ENCODE peak calls at places on chromosome 15, in nine cellular contexts. C is colonic mucosa; U is heart right ventricle; B is A549; M is stomach; A is H1; N is uterus; V is CD4-positive, alpha-beta T cell; L is left ventricle myocardium inferior. T is an unnamed sample. For H3K9me3, the result is how much of the 10 kb centered on the place peaks cover.

GRCh38 chr15:77497942-77498361 is 77.3 kb downstream of the HMG20A start:
- DNase-seq in C (no peak), U (peak), B (no peak), M (no peak), A (no peak), N (peak), V (no peak), L (no peak), T (peak)

GRCh38 chr15:99224815-99225214 is 24.6 kb downstream of the TTC23 start:
- DNase-seq in C (no peak), U (no peak), B (no peak), M (no peak), A (no peak), N (no peak), V (no peak), L (no peak), T (no peak)

GRCh38 chr15:77295446-77295845 is 124.5 kb downstream of the PEAK1 start:
- DNase-seq in C (no peak), U (no peak), B (no peak), M (no peak), A (no peak), N (no peak), V (no peak), L (no peak), T (no peak)

GRCh38 chr15:58472821-58473581 is 41.2 kb downstream of the LIPC start:
- DNase-seq in C (no peak), U (no peak), B (no peak), M (no peak), A (no peak), N (no peak), V (peak), L (no peak), T (no peak)

GRCh38 chr15:43151688-43152087 is 18.3 kb downstream of the TMEM62 start:
- DNase-seq in C (no peak), U (no peak), B (no peak), M (no peak), A (no peak), N (no peak), V (no peak), L (no peak), T (no peak)

GRCh38 chr15:60859996-60860494 is 369.1 kb downstream of the RORA start:
- DNase-seq in C (no peak), U (no peak), B (no peak), M (no peak), A (no peak), N (no peak), V (no peak), L (no peak), T (no peak)

GRCh38 chr15:78049691-78050440 is 27.6 kb downstream of the TBC1D2B start:
- DNase-seq in C (no peak), U (no peak), B (no peak), M (no peak), A (no peak), N (no peak), V (peak), L (no peak), T (no peak)

GRCh38 chr15:61702224-61703120 is 357.8 kb downstream of the VPS13C start:
- DNase-seq in C (no peak), U (no peak), B (no peak), M (no peak), A (peak), N (no peak), V (no peak), L (no peak), T (peak)

GRCh38 chr15:100722551-100723322 is 120.3 kb downstream of the ASB7 start:
- DNase-seq in C (no peak), U (no peak), B (no peak), M (no peak), A (no peak), N (no peak), V (no peak), L (no peak), T (no peak)

GRCh38 chr15:36108539-36108938 is 470.9 kb upstream of the CDIN1 start:
- DNase-seq in C (no peak), U (no peak), B (no peak), M (no peak), A (no peak), N (no peak), V (no peak), L (no peak), T (no peak)

GRCh38 chr15:74291101-74292071 is 55.3 kb downstream of the CCDC33 start:
- DNase-seq in C (peak), U (peak), B (peak), M (peak), A (peak), N (peak), V (peak), L (peak), T (peak)

GRCh38 chr15:80480909-80481308 is 76.7 kb downstream of the ARNT2 start:
- DNase-seq in C (peak), U (peak), B (no peak), M (no peak), A (no peak), N (peak), V (no peak), L (peak), T (peak)

GRCh38 chr15:56794150-56794922 is 61.0 kb upstream of the ZNF280D start:
- DNase-seq in C (no peak), U (no peak), B (no peak), M (no peak), A (no peak), N (no peak), V (no peak), L (no peak), T (no peak)

GRCh38 chr15:71788646-71789579 is 21.4 kb upstream of the NR2E3 start:
- DNase-seq in C (peak), U (no peak), B (no peak), M (peak), A (peak), N (no peak), V (no peak), L (no peak), T (no peak)

GRCh38 chr15:62559049-62559733 is 394.1 kb upstream of the C2CD4B start:
- DNase-seq in C (no peak), U (peak), B (no peak), M (no peak), A (no peak), N (peak), V (no peak), L (peak), T (peak)

GRCh38 chr15:57708047-57708446 is 1.5 kb downstream of the POLR2M start:
- DNase-seq in C (no peak), U (no peak), B (no peak), M (no peak), A (no peak), N (no peak), V (no peak), L (no peak), T (no peak)

GRCh38 chr15:84873997-84874396 is 10.5 kb upstream of the SLC28A1 start:
- DNase-seq in C (no peak), U (no peak), B (no peak), M (no peak), A (no peak), N (no peak), V (no peak), L (no peak), T (no peak)

GRCh38 chr15:97966924-97967620 is 6.6 kb downstream of the ARRDC4 start:
- DNase-seq in C (no peak), U (no peak), B (no peak), M (no peak), A (no peak), N (no peak), V (no peak), L (no peak), T (no peak)

GRCh38 chr15:72902245-72902928 is 118.8 kb upstream of the ADPGK start:
- DNase-seq in C (peak), U (peak), B (no peak), M (peak), A (no peak), N (peak), V (no peak), L (peak), T (peak)

DNA sequence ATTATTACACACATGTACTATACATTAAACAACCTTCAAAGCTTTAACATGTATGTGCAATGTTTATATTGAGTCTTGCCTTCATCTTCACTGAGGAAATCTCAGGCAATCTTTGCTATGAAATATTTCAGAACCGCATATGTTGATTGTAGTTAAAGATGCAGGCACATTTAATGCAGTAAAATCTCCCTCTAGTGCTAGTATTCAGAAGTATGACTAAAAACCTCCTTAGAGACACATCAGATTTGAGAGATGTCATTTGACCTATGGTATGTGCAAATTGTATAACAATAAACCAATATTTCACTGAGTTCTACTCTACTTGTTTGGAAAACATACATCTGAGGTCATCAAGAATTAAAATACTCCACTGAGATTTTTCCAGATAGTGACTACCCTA is 123.8 kb upstream of the C15orf61 start:
- DNase-seq in C (no peak), U (no peak), B (no peak), M (no peak), A (no peak), N (no peak), V (no peak), L (no peak), T (no peak)
- TF ChIP-seq CTCF in C (no peak), U (no peak), B (no peak), M (no peak), A (no peak), N (no peak), V (no peak), L (no peak), T (no peak)

GRCh38 chr15:25066708-25067107 is 111.9 kb downstream of the SNRPN start:
- DNase-seq in C (no peak), U (no peak), B (no peak), M (no peak), A (no peak), N (no peak), V (no peak), L (no peak), T (no peak)
- H3K9me3 ChIP-seq in C (under half), U (half or more), B (half or more), M (half or more), A (half or more), N (half or more), V (half or more), L (half or more), T (half or more)

GRCh38 chr15:52010633-52011595 is 8.1 kb upstream of the MAPK6 start:
- DNase-seq in C (no peak), U (no peak), B (peak), M (peak), A (no peak), N (peak), V (no peak), L (no peak), T (peak)

GRCh38 chr15:52008698-52009434 is 10.2 kb upstream of the MAPK6 start:
- DNase-seq in C (no peak), U (no peak), B (peak), M (no peak), A (no peak), N (no peak), V (no peak), L (no peak), T (no peak)

GRCh38 chr15:52013151-52013791 is 5.7 kb upstream of the MAPK6 start:
- DNase-seq in C (no peak), U (no peak), B (peak), M (no peak), A (no peak), N (no peak), V (no peak), L (no peak), T (no peak)

GRCh38 chr15:52011711-52012144 is 7.3 kb upstream of the MAPK6 start:
- DNase-seq in C (no peak), U (peak), B (no peak), M (no peak), A (no peak), N (no peak), V (no peak), L (no peak), T (no peak)

GRCh38 chr15:52012210-52012609 is 6.8 kb upstream of the MAPK6 start:
- DNase-seq in C (no peak), U (no peak), B (no peak), M (no peak), A (no peak), N (no peak), V (no peak), L (no peak), T (no peak)
- TF ChIP-seq CTCF in C (no peak), U (no peak), B (no peak), M (no peak), A (no peak), N (no peak), V (no peak), L (no peak), T (no peak)

DNA sequence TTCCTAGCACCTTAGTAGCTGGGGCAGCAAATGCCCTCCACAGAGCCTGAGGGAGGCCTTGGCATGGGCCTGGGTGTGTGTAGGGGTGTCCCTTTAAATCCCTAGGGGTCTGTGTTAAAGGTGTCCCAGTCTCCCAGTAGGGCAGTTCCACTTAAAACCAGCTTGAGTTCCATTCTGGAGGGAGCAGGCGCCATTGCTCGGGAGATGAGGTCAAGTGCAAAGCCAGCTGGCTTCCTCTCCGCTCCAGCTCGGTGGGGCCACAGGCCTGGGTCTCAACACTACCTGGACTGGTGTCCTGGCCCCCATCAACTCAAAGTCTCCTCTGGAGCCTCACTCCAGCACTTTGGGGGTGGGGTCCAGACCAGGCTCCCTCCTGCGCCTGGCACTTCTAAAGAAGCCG is 25.2 kb downstream of the FEM1B start:
- DNase-seq in C (peak), U (peak), B (no peak), M (no peak), A (peak), N (peak), V (no peak), L (no peak), T (no peak)
- H3K9me3 ChIP-seq in C (under half), U (under half), B (under half), M (under half), A (under half), N (under half), V (under half), L (under half), T (under half)

GRCh38 chr15:87477759-87478687 is 778.5 kb downstream of the NTRK3 start:
- DNase-seq in C (no peak), U (peak), B (peak), M (no peak), A (no peak), N (peak), V (no peak), L (no peak), T (no peak)
- TF ChIP-seq CTCF in C (no peak), U (no peak), B (no peak), M (no peak), A (no peak), N (no peak), V (no peak), L (no peak), T (no peak)

GRCh38 chr15:20340931-20341661 is 200.5 kb downstream of the GOLGA6L6 start:
- DNase-seq in C (no peak), U (peak), B (peak), M (peak), A (no peak), N (peak), V (peak), L (peak), T (peak)

GRCh38 chr15:20345401-20345958 is 196.1 kb downstream of the GOLGA6L6 start:
- DNase-seq in C (no peak), U (no peak), B (peak), M (no peak), A (no peak), N (no peak), V (no peak), L (no peak), T (peak)

GRCh38 chr15:20341901-20342605 is 199.5 kb downstream of the GOLGA6L6 start:
- DNase-seq in C (no peak), U (peak), B (peak), M (peak), A (no peak), N (peak), V (peak), L (peak), T (peak)

GRCh38 chr15:20344601-20345400 is 196.8 kb downstream of the GOLGA6L6 start:
- DNase-seq in C (no peak), U (no peak), B (peak), M (no peak), A (no peak), N (no peak), V (peak), L (no peak), T (peak)

GRCh38 chr15:20340331-20340811 is 201.2 kb downstream of the GOLGA6L6 start:
- DNase-seq in C (no peak), U (peak), B (peak), M (peak), A (no peak), N (peak), V (peak), L (peak), T (peak)
- H3K9me3 ChIP-seq in C (under half), U (under half), B (half or more), M (half or more), A (half or more), N (under half), V (under half), L (under half), T (under half)

DNA sequence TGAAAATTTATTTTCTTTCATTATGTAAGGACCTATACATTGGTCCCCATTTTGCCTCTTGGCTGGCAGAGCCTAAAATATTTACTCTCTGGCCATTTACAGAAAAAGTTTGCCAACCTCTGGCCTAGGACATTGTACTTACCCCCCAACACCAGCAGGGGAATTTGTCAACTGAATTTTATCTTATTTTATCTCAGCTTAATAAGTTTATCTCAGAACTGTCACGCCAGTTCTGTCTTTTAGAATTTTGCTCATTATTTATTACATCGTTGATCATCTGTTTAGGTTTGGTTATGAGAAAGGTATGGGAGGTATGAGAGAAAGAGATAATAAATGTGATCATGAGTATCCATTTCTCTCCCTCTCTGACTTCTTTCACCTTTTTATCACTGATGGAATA is 38.3 kb downstream of the CHD2 start:
- DNase-seq in C (no peak), U (no peak), B (no peak), M (no peak), A (no peak), N (no peak), V (no peak), L (no peak), T (no peak)
- TF ChIP-seq CTCF in C (peak), U (no peak), B (no peak), M (no peak), A (no peak), N (no peak), V (no peak), L (peak), T (peak)

GRCh38 chr15:47541587-47541986 is 175.7 kb upstream of the SEMA6D start:
- DNase-seq in C (no peak), U (no peak), B (no peak), M (no peak), A (no peak), N (no peak), V (no peak), L (no peak), T (no peak)

GRCh38 chr15:47548189-47548588 is 169.1 kb upstream of the SEMA6D start:
- DNase-seq in C (no peak), U (no peak), B (no peak), M (no peak), A (no peak), N (no peak), V (no peak), L (no peak), T (no peak)

DNA sequence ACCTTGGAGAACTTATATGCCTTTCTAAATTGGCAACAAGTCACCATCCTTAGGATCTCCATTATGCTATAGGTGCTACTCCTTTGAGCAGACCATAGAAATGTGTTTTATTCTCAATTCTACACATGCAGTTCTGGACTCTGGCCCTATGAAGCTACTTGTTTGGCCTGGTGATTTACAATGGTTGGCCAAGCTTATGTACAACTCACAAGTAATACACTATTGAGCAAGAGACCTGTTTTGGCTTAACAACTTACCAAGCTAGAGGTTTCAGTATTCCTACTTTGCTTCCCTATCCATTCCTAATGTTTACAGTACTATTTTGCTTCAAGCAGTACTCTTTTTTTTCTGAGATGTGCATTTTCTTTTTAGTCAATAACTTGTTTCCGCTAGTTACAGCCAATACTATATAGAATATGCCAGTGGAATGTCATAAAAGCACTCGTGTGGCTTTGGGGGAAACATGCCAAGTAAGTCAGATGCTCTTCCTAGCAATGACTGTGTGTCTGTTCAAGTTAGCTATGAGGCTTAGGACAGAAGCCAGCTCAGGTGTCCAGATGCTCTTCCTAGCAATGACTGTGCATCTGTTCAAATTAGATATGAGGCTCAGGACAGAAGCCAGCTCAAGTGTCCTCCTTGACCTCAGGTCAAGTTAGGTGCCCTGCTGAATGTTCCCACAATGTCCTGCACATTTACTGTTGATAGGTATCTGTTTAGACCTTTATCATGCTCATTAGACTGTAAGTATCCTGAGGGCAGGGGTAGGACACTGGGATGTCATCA is 174.8 kb upstream of the SEMA6D start:
- DNase-seq in C (no peak), U (no peak), B (no peak), M (no peak), A (no peak), N (no peak), V (no peak), L (no peak), T (no peak)
- H3K9me3 ChIP-seq in C (under half), U (under half), B (under half), M (under half), A (under half), N (under half), V (under half), L (under half), T (under half)